ENCODE peak calls at places on chromosomes 12 and 14, in six cellular contexts. U is kidney epithelial cell, E is cardiac muscle cell, B is AG04450, Z is PC-9, H is HFFc6. Q is an unnamed sample.

GRCh38 chr14:102675396-102675795 is 82.9 kb downstream of the RCOR1 start:
- DNase-seq in U (peak; percentile 69), E (no peak), B (no peak), Z (no peak), H (peak; percentile 30), Q (no peak)

GRCh38 chr12:104220931-104221330 is 5.4 kb downstream of the TXNRD1 start:
- DNase-seq in U (no peak), E (no peak), B (no peak), Z (no peak), H (no peak), Q (no peak)

GRCh38 chr14:101224356-101225115 is 321.0 kb upstream of the RTL1 start:
- DNase-seq in U (no peak), E (no peak), B (no peak), Z (no peak), H (no peak), Q (no peak)

GRCh38 chr12:98744692-98745091 is 99.6 kb downstream of the APAF1 start:
- DNase-seq in U (no peak), E (no peak), B (no peak), Z (no peak), H (no peak), Q (no peak)

GRCh38 chr12:52209321-52209720 is 17.5 kb upstream of the KRT80 start:
- DNase-seq in U (no peak), E (no peak), B (no peak), Z (no peak), H (no peak), Q (no peak)

GRCh38 chr14:24422261-24422660 is 7.2 kb downstream of the CBLN3 start:
- DNase-seq in U (no peak), E (no peak), B (no peak), Z (no peak), H (no peak), Q (no peak)

GRCh38 chr14:77862154-77862783 is 62.4 kb downstream of the ADCK1 start:
- DNase-seq in U (no peak), E (peak; percentile 78), B (peak; percentile 6), Z (peak; percentile 86), H (peak; percentile 31), Q (peak; percentile 80)

GRCh38 chr14:36069535-36069900 is 107.0 kb downstream of the PTCSC3 start:
- DNase-seq in U (no peak), E (peak; percentile 58), B (no peak), Z (peak; percentile 46), H (peak; percentile 9), Q (peak; percentile 76)

GRCh38 chr14:43019826-43020225 is 1413.2 kb downstream of the LRFN5 start:
- DNase-seq in U (no peak), E (no peak), B (no peak), Z (no peak), H (no peak), Q (no peak)

GRCh38 chr14:34810028-34810427 is 65.1 kb downstream of the BAZ1A start:
- DNase-seq in U (no peak), E (no peak), B (no peak), Z (no peak), H (no peak), Q (no peak)

GRCh38 chr12:57097554-57097835 is 8.6 kb downstream of the NAB2 start:
- DNase-seq in U (no peak), E (no peak), B (no peak), Z (no peak), H (no peak), Q (no peak)

GRCh38 chr14:22689186-22689585 is 45.0 kb upstream of the OR6J1 start:
- DNase-seq in U (peak; percentile 94), E (no peak), B (peak; percentile 74), Z (peak; percentile 5), H (peak; percentile 88), Q (no peak)

GRCh38 chr12:52362118-52362726 is 5.1 kb downstream of the KRT85 start:
- DNase-seq in U (no peak), E (no peak), B (no peak), Z (no peak), H (no peak), Q (no peak)

GRCh38 chr12:96487214-96487613 is 2.2 kb upstream of the CFAP54 start:
- DNase-seq in U (no peak), E (no peak), B (no peak), Z (peak; percentile 35), H (peak; percentile 88), Q (no peak)

GRCh38 chr14:65040666-65041433 is 54.2 kb downstream of the FNTB start:
- DNase-seq in U (no peak), E (no peak), B (no peak), Z (no peak), H (no peak), Q (no peak)

GRCh38 chr14:55130194-55130550 is 1.1 kb downstream of the LGALS3 start:
- DNase-seq in U (no peak), E (no peak), B (no peak), Z (peak; percentile 50), H (peak; percentile 23), Q (no peak)

GRCh38 chr12:30692470-30692869 is 3.2 kb downstream of the IPO8 start:
- DNase-seq in U (no peak), E (no peak), B (no peak), Z (no peak), H (no peak), Q (no peak)

GRCh38 chr12:110256780-110257431 is 24.1 kb upstream of the ATP2A2 start:
- DNase-seq in U (no peak), E (no peak), B (no peak), Z (no peak), H (no peak), Q (no peak)

GRCh38 chr14:31968107-31968810 is 108.8 kb upstream of the ARHGAP5 start:
- DNase-seq in U (no peak), E (no peak), B (no peak), Z (no peak), H (peak; percentile 29), Q (no peak)

GRCh38 chr12:91143241-91143640 is 31.9 kb upstream of the LUM start:
- DNase-seq in U (no peak), E (no peak), B (no peak), Z (no peak), H (no peak), Q (no peak)

GRCh38 chr12:57452937-57453509 is 2.1 kb upstream of the INHBE start:
- DNase-seq in U (no peak), E (peak; percentile 88), B (no peak), Z (peak; percentile 73), H (peak; percentile 67), Q (peak; percentile 90)

GRCh38 chr12:122235741-122236140 is 9.9 kb upstream of the DIABLO start:
- DNase-seq in U (no peak), E (no peak), B (no peak), Z (no peak), H (no peak), Q (no peak)

DNA sequence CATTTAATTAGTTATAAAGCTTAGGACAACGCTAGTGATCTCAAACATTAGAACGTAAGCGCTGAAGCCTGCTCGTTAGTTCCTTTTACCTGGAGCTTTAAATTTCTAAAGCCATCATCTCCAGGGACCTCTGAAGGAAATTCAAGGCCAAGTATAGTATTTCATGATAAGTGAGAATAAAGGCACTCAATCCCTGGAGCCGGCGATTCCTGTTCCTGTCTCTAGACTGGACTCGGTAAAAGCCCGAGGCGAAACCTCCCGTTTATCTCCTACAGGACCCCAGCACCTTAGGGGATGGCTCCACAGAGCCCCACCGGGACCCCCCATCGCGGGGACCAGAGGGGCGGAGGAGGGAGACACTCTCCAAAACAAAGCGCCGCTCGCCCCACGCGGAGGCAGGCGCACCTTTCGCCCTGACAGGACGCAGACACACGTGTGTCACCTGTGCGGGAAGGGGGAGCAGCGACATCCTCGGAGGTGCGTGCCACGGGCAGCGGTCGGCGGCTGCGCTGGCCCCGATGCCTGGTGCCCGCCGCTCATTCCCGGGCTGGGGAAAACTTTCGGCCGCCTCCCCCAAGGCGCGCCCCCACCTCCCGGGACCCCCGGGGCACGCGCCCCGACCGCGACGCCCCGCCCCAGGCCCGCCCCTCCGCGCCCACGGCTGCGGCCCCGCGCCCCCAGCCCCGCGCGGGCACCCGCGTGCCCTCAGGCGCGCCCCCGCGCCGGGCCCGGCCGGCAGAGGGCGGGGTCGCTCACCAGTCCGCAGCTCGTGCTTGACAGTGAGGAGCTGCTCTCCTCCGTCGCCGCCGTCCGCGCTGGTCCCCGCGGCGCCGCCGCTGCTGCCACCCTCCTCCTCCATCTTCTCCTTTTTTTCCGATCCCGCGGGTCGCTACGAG is 617 bp downstream of the RPS6KA5 start:
- DNase-seq in U (no peak), E (peak; percentile 77), B (no peak), Z (peak; percentile 8), H (peak; percentile 9), Q (peak; percentile 72)
- TF ChIP-seq CTCF in U (no peak), E (peak; percentile 15), B (peak; percentile 13), Z (peak; percentile 15), H (peak; percentile 60), Q (no peak)

GRCh38 chr12:106584104-106585064 is 1.6 kb downstream of the RFX4 start:
- DNase-seq in U (no peak), E (peak; percentile 63), B (no peak), Z (no peak), H (no peak), Q (peak; percentile 26)

GRCh38 chr12:106585237-106585834 is 2.5 kb downstream of the RFX4 start:
- DNase-seq in U (no peak), E (no peak), B (no peak), Z (no peak), H (no peak), Q (no peak)

GRCh38 chr12:106586535-106586802 is 3.7 kb downstream of the RFX4 start:
- DNase-seq in U (no peak), E (no peak), B (no peak), Z (no peak), H (no peak), Q (no peak)

GRCh38 chr12:106586803-106587684 is 4.2 kb downstream of the RFX4 start:
- DNase-seq in U (no peak), E (peak; percentile 62), B (no peak), Z (no peak), H (no peak), Q (peak; percentile 35)

DNA sequence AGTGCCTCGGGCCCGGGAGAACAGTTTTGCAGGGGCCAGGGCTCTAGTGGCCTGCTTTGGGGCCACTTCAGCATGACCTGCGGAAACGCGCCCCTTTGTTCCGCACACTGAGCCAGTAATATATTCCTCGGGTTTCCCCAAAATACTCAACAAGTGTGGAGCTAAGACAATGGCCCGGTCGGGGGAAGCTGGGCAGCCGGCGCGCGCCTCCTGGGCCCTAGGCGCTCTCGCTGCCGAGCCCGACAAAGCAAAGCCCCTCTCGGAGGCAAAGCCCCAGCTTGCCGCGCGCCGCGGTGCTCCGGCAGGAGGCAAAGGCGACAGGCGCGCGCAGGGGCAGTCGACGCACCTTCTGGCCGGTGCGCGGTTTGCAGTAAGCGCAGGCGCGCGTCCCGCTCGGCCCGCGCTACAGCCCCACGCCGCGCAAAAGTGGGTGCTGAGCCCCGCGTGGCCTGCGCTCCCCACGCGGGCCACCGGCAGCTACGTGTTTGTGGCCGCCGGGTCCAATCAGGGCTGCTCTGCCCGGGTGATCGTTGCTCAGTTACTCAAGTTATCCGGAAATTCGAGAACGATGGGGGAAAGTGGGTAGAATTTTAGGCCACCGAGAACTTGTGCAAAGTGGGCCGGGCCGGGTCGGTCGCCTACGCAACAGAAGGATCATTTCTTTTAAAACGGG is 3.2 kb downstream of the RFX4 start:
- DNase-seq in U (no peak), E (peak; percentile 57), B (no peak), Z (no peak), H (no peak), Q (peak; percentile 41)
- TF ChIP-seq CTCF in U (no peak), E (no peak), B (no peak), Z (no peak), H (no peak), Q (no peak)

GRCh38 chr12:50111693-50112455 is at the start of gene COX14:
- DNase-seq in U (peak; percentile 97), E (peak; percentile 100), B (peak; percentile 99), Z (peak; percentile 98), H (peak; percentile 99), Q (peak; percentile 94)
- TF ChIP-seq CTCF in U (peak; percentile 96), E (peak; percentile 98), B (peak; percentile 92), Z (peak; percentile 86), H (peak; percentile 94), Q (peak; percentile 58)

GRCh38 chr12:68406134-68406576 is 74.0 kb upstream of the MDM1 start:
- DNase-seq in U (no peak), E (no peak), B (peak; percentile 65), Z (peak; percentile 61), H (peak; percentile 42), Q (peak; percentile 60)
- TF ChIP-seq CTCF in U (no peak), E (peak; percentile 62), B (peak; percentile 62), Z (peak; percentile 41), H (peak; percentile 56), Q (no peak)